ENCODE peak calls at places on chromosomes 4 and X, in eight cellular contexts. Q, M, S, A, I, H, R and C are unnamed samples.

GRCh38 chr4:87633239-87633638 is 16.8 kb upstream of the DMP1 start:
- DNase-seq in H (no peak), M (no peak), R (peak; percentile 60), Q (no peak), S (no peak), I (no peak), A (no peak), C (peak; percentile 28)

GRCh38 chr4:86108152-86108551 is 251.7 kb downstream of the MAPK10 start:
- DNase-seq in H (peak; percentile 72), Q (no peak), I (no peak), S (no peak), R (no peak), M (no peak), A (no peak), C (peak; percentile 44)

GRCh38 chrX:154719132-154719675 is 31.7 kb downstream of the GAB3 start:
- DNase-seq in I (no peak), M (no peak), H (no peak), Q (no peak), A (no peak), R (peak; percentile 30), S (no peak), C (peak; percentile 44)

GRCh38 chrX:120823554-120823953 is 52.1 kb downstream of the CT47B1 start:
- DNase-seq in R (peak; percentile 5), M (no peak), S (no peak), I (no peak), H (no peak), Q (no peak), A (no peak), C (no peak)

GRCh38 chr4:147942729-147943128 is 210.8 kb downstream of the ARHGAP10 start:
- DNase-seq in M (no peak), Q (no peak), I (no peak), A (no peak), S (no peak), R (no peak), H (peak; percentile 23), C (no peak)

GRCh38 chrX:119758682-119759332 is 419 bp downstream of the SOWAHD start:
- DNase-seq in I (no peak), M (no peak), S (no peak), Q (peak; percentile 87), A (no peak), R (peak; percentile 2), H (peak; percentile 22), C (no peak)

GRCh38 chrX:386239-386767 is 404 bp downstream of the PPP2R3B start:
- DNase-seq in I (peak; percentile 23), S (no peak), M (no peak), A (no peak), R (no peak), H (no peak), Q (peak; percentile 86), C (no peak)

GRCh38 chr4:3871181-3871852 is 105.1 kb downstream of the ADRA2C start:
- DNase-seq in I (no peak), S (no peak), R (no peak), Q (peak; percentile 73), M (no peak), H (peak; percentile 87), A (no peak), C (no peak)

GRCh38 chrX:19725545-19726102 is 161.8 kb downstream of the SH3KBP1 start:
- DNase-seq in Q (no peak), A (no peak), M (no peak), I (no peak), R (no peak), H (no peak), S (no peak), C (peak; percentile 13)

GRCh38 chrX:107729558-107730297 is 45.9 kb downstream of the TSC22D3 start:
- DNase-seq in H (peak; percentile 65), M (no peak), Q (no peak), R (no peak), A (peak; percentile 80), I (no peak), S (no peak), C (no peak)

GRCh38 chr4:17475481-17475880 is 36.4 kb downstream of the QDPR start:
- DNase-seq in I (no peak), M (no peak), H (no peak), S (no peak), A (no peak), Q (no peak), R (no peak), C (peak; percentile 11)

GRCh38 chr4:187125062-187125461 is 401.4 kb upstream of the FAT1 start:
- DNase-seq in H (no peak), S (no peak), Q (no peak), A (no peak), M (no peak), R (no peak), I (no peak), C (no peak)

GRCh38 chr4:87910795-87911194 is 64.7 kb upstream of the SPP1 start:
- DNase-seq in R (no peak), H (no peak), A (no peak), I (no peak), S (no peak), M (no peak), Q (no peak), C (no peak)

GRCh38 chr4:99156992-99157391 is 12.9 kb upstream of the ADH4 start:
- DNase-seq in R (no peak), H (no peak), Q (no peak), I (no peak), M (no peak), A (no peak), S (no peak), C (no peak)

GRCh38 chrX:7083468-7084396 is 63.8 kb upstream of the STS start:
- DNase-seq in H (peak; percentile 59), I (no peak), R (peak; percentile 71), M (no peak), S (peak; percentile 13), Q (no peak), A (no peak), C (peak; percentile 92)

GRCh38 chr4:153151535-153152452 is 52.4 kb upstream of the TRIM2 start:
- DNase-seq in R (peak; percentile 22), H (peak; percentile 96), Q (peak; percentile 91), A (no peak), M (no peak), S (no peak), I (no peak), C (peak; percentile 43)

GRCh38 chr4:126986828-126987227 is 645.9 kb upstream of the INTU start:
- DNase-seq in R (no peak), H (peak; percentile 6), S (no peak), Q (no peak), M (no peak), A (no peak), I (no peak), C (peak; percentile 29)

GRCh38 chrX:111372065-111372464 is 39.9 kb downstream of the DCX start:
- DNase-seq in A (no peak), S (no peak), Q (no peak), M (no peak), R (no peak), H (no peak), I (no peak), C (no peak)

GRCh38 chr4:89878611-89879010 is 16.0 kb upstream of the MMRN1 start:
- DNase-seq in R (peak; percentile 31), A (no peak), S (no peak), Q (no peak), I (no peak), H (no peak), M (no peak), C (no peak)

GRCh38 chr4:150713251-150713650 is 131.3 kb downstream of the MAB21L2 start:
- DNase-seq in I (no peak), Q (no peak), A (no peak), H (no peak), M (no peak), R (no peak), S (no peak), C (no peak)

GRCh38 chr4:143202824-143203223 is 18.1 kb downstream of the USP38 start:
- DNase-seq in A (no peak), R (no peak), S (no peak), I (no peak), M (no peak), H (no peak), Q (no peak), C (no peak)

GRCh38 chrX:15194136-15194535 is 75.7 kb downstream of the ASB9 start:
- DNase-seq in A (no peak), Q (no peak), M (no peak), R (peak; percentile 45), S (no peak), I (no peak), H (no peak), C (peak; percentile 3)

GRCh38 chr4:155173371-155173770 is 35.1 kb upstream of the NPY2R start:
- DNase-seq in I (no peak), R (no peak), H (no peak), M (no peak), A (no peak), Q (no peak), S (no peak), C (no peak)

GRCh38 chr4:118410143-118410542 is 57.3 kb upstream of the PRSS12 start:
- DNase-seq in M (no peak), Q (no peak), R (peak; percentile 67), S (no peak), H (no peak), A (no peak), I (no peak), C (peak; percentile 70)

GRCh38 chr4:172996571-172997216 is 171.9 kb upstream of the GALNT7 start:
- DNase-seq in Q (no peak), I (no peak), R (peak; percentile 27), M (no peak), H (no peak), S (no peak), A (no peak), C (peak; percentile 11)

GRCh38 chrX:45850775-45851433 is 650.2 kb upstream of the DIPK2B start:
- DNase-seq in H (peak; percentile 72), R (peak; percentile 26), M (no peak), Q (peak; percentile 81), S (no peak), A (no peak), I (peak; percentile 1), C (peak; percentile 39)

GRCh38 chrX:53732797-53733196 is 46.3 kb upstream of the HUWE1 start:
- DNase-seq in M (no peak), S (no peak), H (no peak), I (no peak), R (no peak), A (no peak), Q (no peak), C (no peak)

GRCh38 chr4:181693517-181693916 is 549.7 kb upstream of the TENM3 start:
- DNase-seq in R (no peak), M (no peak), I (no peak), A (no peak), Q (no peak), H (peak; percentile 51), S (no peak), C (no peak)

GRCh38 chrX:41233988-41234387 is 100.0 kb upstream of the DDX3X start:
- DNase-seq in A (no peak), I (no peak), H (no peak), M (no peak), R (no peak), S (no peak), Q (no peak), C (no peak)

GRCh38 chr4:82371398-82371972 is 2.3 kb downstream of the HNRNPD start:
- DNase-seq in S (no peak), M (no peak), I (no peak), R (no peak), A (no peak), Q (no peak), H (no peak), C (no peak)